ENCODE peak calls at places on chromosome 17, in eight cellular contexts. One of them, this sample, is unnamed.
A peak's percentile ranks its signal among the peaks of the same experiment; 100 is the strongest.

GRCh38 chr17:8057691-8058114 is 18.8 kb downstream of the ALOX15B start:
- DNase-seq in NCI-H1048: no peak
- DNase-seq in CD8-positive, alpha-beta T cell: no peak
- DNase-seq in T-helper 17 cell: peak; percentile 35
- DNase-seq in kidney: peak; percentile 49
- DNase-seq in lower leg skin: no peak
- DNase-seq in stimulated activated CD8-positive, alpha-beta memory T cell treated with anti-CD3 and anti-CD28 coated beads, Interleukin-4, amount 100 ng/mL, for 24 hours: no peak
- DNase-seq in hepatic stellate cell: peak; percentile 84
- DNase-seq in this sample: peak; percentile 84

GRCh38 chr17:20028436-20028835 is 19.3 kb downstream of the SPECC1 start:
- DNase-seq in stimulated activated CD8-positive, alpha-beta memory T cell treated with anti-CD3 and anti-CD28 coated beads, Interleukin-4, amount 100 ng/mL, for 24 hours: no peak
- DNase-seq in T-helper 17 cell: no peak
- DNase-seq in lower leg skin: no peak
- DNase-seq in CD8-positive, alpha-beta T cell: no peak
- DNase-seq in kidney: no peak
- DNase-seq in hepatic stellate cell: no peak
- DNase-seq in NCI-H1048: no peak
- DNase-seq in this sample: no peak

GRCh38 chr17:73697872-73698271 is 53.6 kb upstream of the SDK2 start:
- DNase-seq in lower leg skin: peak; percentile 78
- DNase-seq in kidney: no peak
- DNase-seq in CD8-positive, alpha-beta T cell: no peak
- DNase-seq in hepatic stellate cell: no peak
- DNase-seq in T-helper 17 cell: no peak
- DNase-seq in NCI-H1048: no peak
- DNase-seq in stimulated activated CD8-positive, alpha-beta memory T cell treated with anti-CD3 and anti-CD28 coated beads, Interleukin-4, amount 100 ng/mL, for 24 hours: no peak
- DNase-seq in this sample: no peak

GRCh38 chr17:42389135-42389417 is 834 bp upstream of the STAT3 start:
- DNase-seq in NCI-H1048: no peak
- DNase-seq in T-helper 17 cell: no peak
- DNase-seq in CD8-positive, alpha-beta T cell: no peak
- DNase-seq in stimulated activated CD8-positive, alpha-beta memory T cell treated with anti-CD3 and anti-CD28 coated beads, Interleukin-4, amount 100 ng/mL, for 24 hours: no peak
- DNase-seq in hepatic stellate cell: no peak
- DNase-seq in kidney: no peak
- DNase-seq in lower leg skin: no peak
- DNase-seq in this sample: no peak

GRCh38 chr17:57125406-57125805 is 40.4 kb downstream of the AKAP1 start:
- DNase-seq in hepatic stellate cell: no peak
- DNase-seq in NCI-H1048: no peak
- DNase-seq in lower leg skin: no peak
- DNase-seq in CD8-positive, alpha-beta T cell: no peak
- DNase-seq in stimulated activated CD8-positive, alpha-beta memory T cell treated with anti-CD3 and anti-CD28 coated beads, Interleukin-4, amount 100 ng/mL, for 24 hours: no peak
- DNase-seq in kidney: no peak
- DNase-seq in T-helper 17 cell: no peak
- DNase-seq in this sample: no peak

GRCh38 chr17:82931696-82932060 is 91.9 kb upstream of the ZNF750 start:
- DNase-seq in kidney: peak; percentile 80
- DNase-seq in NCI-H1048: no peak
- DNase-seq in T-helper 17 cell: no peak
- DNase-seq in CD8-positive, alpha-beta T cell: no peak
- DNase-seq in lower leg skin: peak; percentile 88
- DNase-seq in stimulated activated CD8-positive, alpha-beta memory T cell treated with anti-CD3 and anti-CD28 coated beads, Interleukin-4, amount 100 ng/mL, for 24 hours: no peak
- DNase-seq in hepatic stellate cell: peak; percentile 88
- DNase-seq in this sample: peak; percentile 81

GRCh38 chr17:6796017-6796886 is 20.2 kb downstream of the FBXO39 start:
- DNase-seq in lower leg skin: no peak
- DNase-seq in hepatic stellate cell: no peak
- DNase-seq in T-helper 17 cell: no peak
- DNase-seq in CD8-positive, alpha-beta T cell: no peak
- DNase-seq in NCI-H1048: no peak
- DNase-seq in stimulated activated CD8-positive, alpha-beta memory T cell treated with anti-CD3 and anti-CD28 coated beads, Interleukin-4, amount 100 ng/mL, for 24 hours: no peak
- DNase-seq in kidney: no peak
- DNase-seq in this sample: no peak

GRCh38 chr17:48505788-48506187 is 25.0 kb downstream of the HOXB1 start:
- DNase-seq in stimulated activated CD8-positive, alpha-beta memory T cell treated with anti-CD3 and anti-CD28 coated beads, Interleukin-4, amount 100 ng/mL, for 24 hours: no peak
- DNase-seq in CD8-positive, alpha-beta T cell: peak; percentile 71
- DNase-seq in NCI-H1048: no peak
- DNase-seq in hepatic stellate cell: peak; percentile 79
- DNase-seq in T-helper 17 cell: no peak
- DNase-seq in lower leg skin: no peak
- DNase-seq in kidney: no peak
- DNase-seq in this sample: peak; percentile 83

GRCh38 chr17:80891096-80892018 is 100.3 kb upstream of the CHMP6 start:
- DNase-seq in NCI-H1048: no peak
- DNase-seq in CD8-positive, alpha-beta T cell: peak; percentile 84
- DNase-seq in T-helper 17 cell: peak; percentile 65
- DNase-seq in kidney: peak; percentile 63
- DNase-seq in stimulated activated CD8-positive, alpha-beta memory T cell treated with anti-CD3 and anti-CD28 coated beads, Interleukin-4, amount 100 ng/mL, for 24 hours: peak; percentile 52
- DNase-seq in hepatic stellate cell: peak; percentile 97
- DNase-seq in lower leg skin: no peak
- DNase-seq in this sample: peak; percentile 88

GRCh38 chr17:75776399-75777242 is 8.0 kb upstream of the UNK start:
- DNase-seq in T-helper 17 cell: no peak
- DNase-seq in NCI-H1048: no peak
- DNase-seq in stimulated activated CD8-positive, alpha-beta memory T cell treated with anti-CD3 and anti-CD28 coated beads, Interleukin-4, amount 100 ng/mL, for 24 hours: no peak
- DNase-seq in hepatic stellate cell: no peak
- DNase-seq in lower leg skin: peak; percentile 84
- DNase-seq in CD8-positive, alpha-beta T cell: peak; percentile 37
- DNase-seq in kidney: no peak
- DNase-seq in this sample: no peak

GRCh38 chr17:47785538-47786123 is 36.0 kb downstream of the OSBPL7 start:
- DNase-seq in lower leg skin: no peak
- DNase-seq in CD8-positive, alpha-beta T cell: no peak
- DNase-seq in hepatic stellate cell: no peak
- DNase-seq in T-helper 17 cell: no peak
- DNase-seq in stimulated activated CD8-positive, alpha-beta memory T cell treated with anti-CD3 and anti-CD28 coated beads, Interleukin-4, amount 100 ng/mL, for 24 hours: no peak
- DNase-seq in kidney: no peak
- DNase-seq in NCI-H1048: no peak
- DNase-seq in this sample: no peak

GRCh38 chr17:74642995-74643394 is 19.5 kb upstream of the CD300E start:
- DNase-seq in hepatic stellate cell: no peak
- DNase-seq in lower leg skin: peak; percentile 37
- DNase-seq in T-helper 17 cell: no peak
- DNase-seq in NCI-H1048: no peak
- DNase-seq in CD8-positive, alpha-beta T cell: no peak
- DNase-seq in kidney: no peak
- DNase-seq in stimulated activated CD8-positive, alpha-beta memory T cell treated with anti-CD3 and anti-CD28 coated beads, Interleukin-4, amount 100 ng/mL, for 24 hours: no peak
- DNase-seq in this sample: no peak

GRCh38 chr17:48594412-48595106 is 980 bp upstream of the HOXB5 start:
- DNase-seq in stimulated activated CD8-positive, alpha-beta memory T cell treated with anti-CD3 and anti-CD28 coated beads, Interleukin-4, amount 100 ng/mL, for 24 hours: no peak
- DNase-seq in CD8-positive, alpha-beta T cell: no peak
- DNase-seq in T-helper 17 cell: no peak
- DNase-seq in hepatic stellate cell: no peak
- DNase-seq in NCI-H1048: no peak
- DNase-seq in kidney: peak; percentile 80
- DNase-seq in lower leg skin: no peak
- DNase-seq in this sample: no peak

This sample was measured in AG20443.